ENCODE peak calls at places on chromosomes 6 and 20, in four cellular contexts. T is HepG2, H is K562, A is HCT116. W is an unnamed sample.

GRCh38 chr20:62705626-62706025 is 3.0 kb upstream of the NTSR1 start:
- DNase-seq in A (no peak), T (no peak), H (no peak), W (no peak)

GRCh38 chr6:128638817-128639216 is 118.4 kb upstream of the PTPRK start:
- DNase-seq in A (no peak), H (no peak), T (no peak), W (no peak)

GRCh38 chr6:56311525-56311924 is 64.1 kb upstream of the COL21A1 start:
- DNase-seq in H (no peak), A (no peak), T (no peak), W (no peak)

GRCh38 chr6:136782021-136782770 is 10.1 kb downstream of the MAP3K5 start:
- DNase-seq in A (no peak), T (no peak), H (no peak), W (no peak)

GRCh38 chr20:37071481-37071911 is 24.3 kb downstream of the RBL1 start:
- DNase-seq in H (no peak), T (no peak), A (no peak), W (no peak)

GRCh38 chr6:160347259-160348208 is 644 bp upstream of the SLC22A3 start:
- DNase-seq in T (no peak), A (no peak), H (no peak), W (no peak)

GRCh38 chr6:106974999-106975698 is 620 bp upstream of the CD24 start:
- DNase-seq in T (no peak), A (no peak), H (peak), W (no peak)

GRCh38 chr20:57513199-57513598 is 11.7 kb downstream of the CTCFL start:
- DNase-seq in A (no peak), T (no peak), H (no peak), W (no peak)

GRCh38 chr6:21102201-21102600 is 491.4 kb upstream of the SOX4 start:
- DNase-seq in T (no peak), A (no peak), H (no peak), W (no peak)

GRCh38 chr6:44635486-44635885 is 248.0 kb downstream of the CDC5L start:
- DNase-seq in H (no peak), A (no peak), T (no peak), W (no peak)

GRCh38 chr6:168157272-168158007 is 78.4 kb upstream of the FRMD1 start:
- DNase-seq in T (no peak), H (no peak), A (no peak), W (peak)

GRCh38 chr6:31186052-31186734 is 15.7 kb upstream of the POU5F1 start:
- DNase-seq in A (no peak), T (peak), H (no peak), W (no peak)

GRCh38 chr20:669573-669972 is 6.0 kb downstream of the SCRT2 start:
- DNase-seq in A (no peak), T (no peak), H (no peak), W (no peak)

GRCh38 chr6:135939216-135939610 is 87.7 kb downstream of the PDE7B start:
- DNase-seq in T (no peak), H (no peak), A (no peak), W (no peak)

GRCh38 chr6:108242259-108242658 is 18.6 kb downstream of the SNX3 start:
- DNase-seq in H (no peak), T (no peak), A (no peak), W (no peak)

GRCh38 chr6:36290668-36291620 is 21.1 kb downstream of the PNPLA1 start:
- DNase-seq in H (peak), T (no peak), A (peak), W (no peak)

GRCh38 chr20:19460386-19460785 is 247.9 kb downstream of the SLC24A3 start:
- DNase-seq in A (no peak), H (no peak), T (no peak), W (no peak)

GRCh38 chr6:88166493-88166900 is 350 bp upstream of the CNR1 start:
- DNase-seq in T (no peak), A (no peak), H (no peak), W (no peak)

GRCh38 chr6:117938324-117938995 is 31.4 kb downstream of the SLC35F1 start:
- DNase-seq in T (no peak), A (no peak), H (no peak), W (no peak)

GRCh38 chr6:146767632-146768031 is 168.9 kb downstream of the ADGB start:
- DNase-seq in H (no peak), T (no peak), A (no peak), W (no peak)

GRCh38 chr20:53331151-53331973 is 262.3 kb downstream of the ZNF217 start:
- DNase-seq in A (peak), H (peak), T (peak), W (no peak)

GRCh38 chr6:17281100-17281496 is at the start of gene RBM24:
- DNase-seq in A (peak), H (no peak), T (peak), W (no peak)

GRCh38 chr20:50632701-50633100 is 58.6 kb downstream of the RIPOR3 start:
- DNase-seq in T (no peak), H (no peak), A (no peak), W (no peak)

GRCh38 chr20:50635676-50636600 is 55.4 kb downstream of the RIPOR3 start:
- DNase-seq in A (peak), T (peak), H (peak), W (peak)

GRCh38 chr20:50635014-50635557 is 56.3 kb downstream of the RIPOR3 start:
- DNase-seq in H (no peak), A (no peak), T (no peak), W (no peak)

GRCh38 chr20:50633361-50633760 is 58.0 kb downstream of the RIPOR3 start:
- DNase-seq in A (no peak), H (no peak), T (no peak), W (no peak)

GRCh38 chr20:50634191-50634590 is 57.2 kb downstream of the RIPOR3 start:
- DNase-seq in H (no peak), T (no peak), A (no peak), W (no peak)
- TF ChIP-seq SIN3A in H (no peak), T (no peak), A (no peak), W (no peak)

DNA sequence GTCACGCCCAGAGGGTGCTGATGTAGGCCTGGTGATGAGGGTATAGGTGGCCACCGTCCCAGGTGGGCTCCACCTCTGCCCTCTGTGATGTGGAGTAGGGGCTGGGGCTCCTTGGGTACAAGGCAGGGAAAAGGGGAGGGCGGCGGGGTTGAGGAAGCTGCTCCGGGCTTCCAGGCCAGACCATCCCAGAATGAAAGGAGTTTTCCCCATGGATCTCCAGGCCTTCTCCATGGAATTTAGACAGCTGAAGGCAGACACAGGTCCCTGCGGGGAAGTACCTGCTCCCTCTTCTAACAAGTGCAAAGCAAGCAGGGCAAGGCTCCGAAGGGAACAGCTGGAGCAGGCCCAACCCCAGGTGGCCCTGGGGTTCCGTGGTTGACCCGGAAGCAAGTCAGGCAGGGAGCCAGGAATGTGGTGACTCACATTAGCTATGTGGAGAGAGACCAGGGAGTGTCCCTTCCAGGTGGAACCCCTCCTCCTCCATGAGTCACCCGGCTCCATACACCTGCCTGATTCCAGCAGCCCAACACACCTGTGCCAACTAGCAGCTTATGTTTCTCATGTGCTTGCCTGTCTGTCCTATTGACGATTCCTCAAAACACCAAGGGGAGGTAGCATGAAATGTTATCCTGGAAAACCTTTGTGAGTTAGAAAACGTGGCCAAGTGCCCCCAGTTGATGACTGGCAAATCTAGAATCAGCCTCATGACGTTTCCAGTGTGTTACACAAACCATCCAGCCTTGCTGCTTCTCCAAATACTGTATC is 59.7 kb upstream of the SNX9 start:
- DNase-seq in H (peak), T (peak), A (peak), W (peak)
- TF ChIP-seq TCF7L2 in H (no peak), T (no peak), A (peak), W (no peak)

GRCh38 chr6:46046558-46047169 is 31.0 kb upstream of the CLIC5 start:
- DNase-seq in T (no peak), A (no peak), H (no peak), W (no peak)

GRCh38 chr6:46042355-46042999 is 26.8 kb upstream of the CLIC5 start:
- DNase-seq in H (peak), T (peak), A (peak), W (no peak)

GRCh38 chr6:46040288-46040687 is 24.6 kb upstream of the CLIC5 start:
- DNase-seq in T (no peak), H (no peak), A (no peak), W (no peak)

GRCh38 chr6:46048646-46049297 is 33.1 kb upstream of the CLIC5 start:
- DNase-seq in T (no peak), A (no peak), H (no peak), W (no peak)

GRCh38 chr6:46044876-46045617 is 29.4 kb upstream of the CLIC5 start:
- DNase-seq in T (no peak), H (no peak), A (peak), W (peak)
- TF ChIP-seq SIN3A in T (no peak), H (no peak), A (no peak), W (no peak)

DNA sequence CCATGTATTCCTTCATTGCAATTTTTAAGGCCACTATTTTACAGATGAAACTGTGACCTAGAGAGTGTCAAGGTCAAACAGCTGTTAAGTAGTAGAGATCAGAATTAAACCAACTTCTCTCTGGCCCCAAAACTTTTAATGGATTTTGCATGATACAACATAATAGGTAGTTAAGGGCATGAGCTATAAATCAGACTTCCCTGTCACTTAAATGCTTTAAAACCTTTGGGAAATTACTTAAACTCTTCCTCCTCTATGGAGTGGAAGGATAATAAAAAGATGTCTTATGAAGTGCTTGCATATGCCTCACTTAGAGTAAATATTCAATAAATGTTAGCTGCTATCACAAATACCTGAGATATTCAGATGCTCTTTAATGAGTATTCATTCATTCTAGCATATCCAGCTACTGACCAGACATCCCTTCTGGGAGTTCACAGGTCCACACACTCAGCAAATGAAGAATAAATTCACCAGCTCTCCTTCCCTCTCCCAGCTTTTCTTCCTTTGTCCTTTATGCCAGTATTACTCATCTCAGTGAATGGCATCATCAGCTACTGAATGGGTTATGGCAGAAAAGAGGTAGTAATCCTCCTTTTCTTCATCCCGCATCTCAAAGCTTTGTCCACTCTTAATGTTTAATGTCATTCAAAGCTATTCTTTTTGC is 36.2 kb downstream of the EYA4 start:
- DNase-seq in T (no peak), A (no peak), H (no peak), W (no peak)
- TF ChIP-seq TCF7L2 in T (no peak), A (no peak), H (no peak), W (no peak)

GRCh38 chr6:53464483-53464882 is 80.4 kb downstream of the GCLC start:
- DNase-seq in A (no peak), T (no peak), H (no peak), W (no peak)

GRCh38 chr6:53458097-53458866 is 86.6 kb downstream of the GCLC start:
- DNase-seq in T (no peak), A (no peak), H (no peak), W (no peak)

GRCh38 chr6:53464942-53465460 is 79.9 kb downstream of the GCLC start:
- DNase-seq in T (no peak), A (no peak), H (no peak), W (no peak)

GRCh38 chr6:53461682-53462081 is 83.2 kb downstream of the GCLC start:
- DNase-seq in A (no peak), T (no peak), H (no peak), W (no peak)

GRCh38 chr6:53461041-53461656 is 83.8 kb downstream of the GCLC start:
- DNase-seq in H (no peak), A (no peak), T (no peak), W (no peak)
- TF ChIP-seq SIN3A in H (no peak), A (no peak), T (no peak), W (no peak)

GRCh38 chr6:163490826-163491577 is 76.5 kb downstream of the QKI start:
- DNase-seq in A (no peak), T (no peak), H (no peak), W (no peak)
- TF ChIP-seq TCF7L2 in A (no peak), T (no peak), H (no peak), W (no peak)

DNA sequence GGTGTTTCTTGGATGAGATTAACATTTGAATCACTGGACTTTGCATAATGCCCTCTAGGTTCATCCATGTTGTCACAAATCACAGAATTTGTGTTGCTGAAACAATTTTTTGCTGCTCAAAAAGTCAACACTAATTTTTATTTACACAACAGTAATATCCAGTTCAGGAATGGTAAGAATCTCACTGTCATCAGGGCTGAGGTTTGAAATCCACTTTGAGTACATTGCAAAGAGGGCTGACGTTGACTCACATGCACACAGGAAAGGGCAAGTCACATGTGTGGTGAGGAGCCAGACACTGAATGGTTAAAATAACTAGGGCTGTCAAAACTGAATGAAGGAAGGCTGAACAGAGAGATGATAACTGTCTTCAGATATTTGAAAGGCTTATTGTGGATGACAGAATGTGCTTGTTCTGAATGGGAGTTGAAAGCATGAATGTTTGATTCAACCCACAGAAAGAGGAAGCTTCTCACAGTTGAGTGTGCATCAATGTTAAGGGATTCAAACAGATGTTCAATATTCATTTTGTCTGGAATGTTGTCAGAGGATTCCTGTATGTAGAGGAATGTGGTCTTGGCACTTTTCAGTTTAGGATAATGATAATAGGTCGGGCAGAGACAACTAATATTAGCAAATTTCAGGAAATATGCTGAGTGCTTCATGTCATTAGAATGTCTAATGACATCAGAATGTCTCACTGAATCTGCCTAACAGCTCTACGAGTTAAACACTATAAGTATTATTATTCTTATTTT is 3.6 kb upstream of the ADGRG6 start:
- DNase-seq in H (no peak), A (no peak), T (peak), W (peak)
- TF ChIP-seq SIN3A in H (no peak), A (no peak), T (peak), W (no peak)

DNA sequence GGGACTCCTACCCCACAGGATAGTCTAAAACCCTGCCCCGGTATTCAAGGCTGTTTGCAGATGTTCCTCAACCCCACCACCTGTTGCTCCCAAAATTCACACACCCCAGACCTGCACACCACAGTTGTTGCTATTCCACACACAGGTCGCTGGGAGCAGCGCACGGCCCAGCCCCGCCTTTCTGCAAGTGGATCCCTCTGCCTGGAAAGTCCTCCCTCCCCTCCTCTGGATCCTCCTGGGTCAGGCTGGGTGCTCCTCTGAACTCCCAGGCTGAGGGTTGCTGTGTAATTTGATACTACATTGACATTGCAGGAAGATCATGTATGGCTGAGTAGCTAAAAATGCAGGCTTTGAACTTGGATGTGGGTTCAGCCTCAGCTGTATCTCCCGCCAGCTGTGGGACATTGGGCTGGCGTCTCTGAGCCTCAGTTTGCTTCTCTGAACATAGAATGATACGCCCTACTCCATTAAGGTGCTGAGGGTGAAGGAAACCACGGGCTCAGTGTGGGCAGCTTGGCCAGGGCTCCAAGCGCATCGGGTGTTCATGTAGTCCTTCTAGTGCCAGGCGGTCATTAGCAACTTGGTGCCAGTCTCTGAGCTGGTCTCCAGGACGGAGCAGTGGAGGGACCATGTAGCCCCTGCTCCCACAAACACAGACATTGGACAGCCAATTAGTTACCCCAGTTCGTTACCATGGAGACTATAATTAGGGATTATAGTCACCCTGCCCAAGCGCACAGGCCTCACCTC is 13.9 kb upstream of the CCN5 start:
- DNase-seq in T (peak), A (no peak), H (no peak), W (no peak)
- TF ChIP-seq TCF7L2 in T (no peak), A (peak), H (no peak), W (no peak)